ENCODE peak calls at places on chromosomes 2 and 18, in seven cellular contexts. Z is SK-N-SH, B is thoracic aorta, D is adrenal gland, G is HepG2, O is cardiac muscle cell, R is IMR-90. M is an unnamed sample.
A peak's percentile ranks its signal among the peaks of the same experiment; 100 is the strongest.

GRCh38 chr18:8260319-8260718 is 348.9 kb upstream of the RAB12 start:
- DNase-seq in D (no peak), R (peak; percentile 11), B (no peak), G (no peak), Z (no peak), O (peak; percentile 2), M (peak; percentile 16)

GRCh38 chr18:9380571-9381390 is 46.2 kb downstream of the TWSG1 start:
- DNase-seq in Z (no peak), B (no peak), D (no peak), R (peak; percentile 62), G (no peak), O (peak; percentile 59), M (no peak)

GRCh38 chr2:17398770-17399169 is 119.5 kb downstream of the RAD51AP2 start:
- DNase-seq in O (no peak), B (no peak), D (no peak), R (no peak), G (no peak), Z (no peak), M (no peak)

GRCh38 chr2:172927381-172928357 is 148.0 kb upstream of the MAP3K20 start:
- DNase-seq in O (peak; percentile 91), B (peak; percentile 12), R (peak; percentile 88), G (no peak), D (peak; percentile 74), Z (no peak), M (no peak)

GRCh38 chr18:55861266-55861665 is 273.3 kb upstream of the TCF4 start:
- DNase-seq in D (no peak), G (no peak), Z (no peak), O (peak; percentile 70), R (peak; percentile 60), B (no peak), M (no peak)

GRCh38 chr18:55425698-55426097 is 162.3 kb downstream of the TCF4 start:
- DNase-seq in R (no peak), B (no peak), O (no peak), G (no peak), Z (no peak), D (no peak), M (no peak)

GRCh38 chr2:11397513-11397912 is 53.1 kb upstream of the ROCK2 start:
- DNase-seq in R (no peak), D (no peak), B (no peak), G (no peak), O (no peak), Z (no peak), M (no peak)

GRCh38 chr2:39407516-39408296 is 29.4 kb downstream of the MAP4K3 start:
- DNase-seq in O (no peak), R (no peak), G (no peak), Z (no peak), D (no peak), B (no peak), M (no peak)

GRCh38 chr2:109736177-109736827 is 57.8 kb upstream of the RGPD5 start:
- DNase-seq in D (peak; percentile 75), G (peak; percentile 69), B (peak; percentile 18), R (peak; percentile 65), Z (peak; percentile 60), O (peak; percentile 80), M (peak; percentile 9)

GRCh38 chr18:54203914-54204313 is 20.6 kb downstream of the MBD2 start:
- DNase-seq in G (no peak), Z (no peak), O (no peak), B (no peak), D (no peak), R (no peak), M (no peak)

GRCh38 chr2:226733189-226733858 is 66.3 kb downstream of the IRS1 start:
- DNase-seq in R (no peak), Z (no peak), D (no peak), G (peak; percentile 98), O (peak; percentile 26), B (no peak), M (no peak)

GRCh38 chr2:23460228-23460627 is 75.2 kb downstream of the KLHL29 start:
- DNase-seq in O (peak; percentile 34), Z (no peak), G (no peak), R (peak; percentile 47), D (peak; percentile 27), B (no peak), M (no peak)

GRCh38 chr2:196955036-196955435 is 28.5 kb upstream of the PGAP1 start:
- DNase-seq in Z (no peak), O (no peak), B (no peak), G (no peak), R (no peak), D (no peak), M (no peak)

GRCh38 chr2:195842932-195843331 is 185.9 kb downstream of the SLC39A10 start:
- DNase-seq in D (no peak), O (no peak), B (no peak), Z (no peak), R (no peak), G (no peak), M (no peak)

GRCh38 chr2:124025349-124025720 is 248 bp downstream of the CNTNAP5 start:
- DNase-seq in O (no peak), G (no peak), B (no peak), D (no peak), R (no peak), Z (no peak), M (no peak)

GRCh38 chr2:98806266-98806697 is 75.3 kb upstream of the MGAT4A start:
- DNase-seq in R (no peak), D (peak; percentile 37), Z (peak; percentile 70), B (peak; percentile 53), O (peak; percentile 48), G (no peak), M (peak; percentile 35)

GRCh38 chr2:223235986-223236385 is 184.0 kb downstream of the KCNE4 start:
- DNase-seq in O (peak; percentile 5), B (no peak), D (no peak), R (no peak), Z (no peak), G (no peak), M (no peak)

GRCh38 chr2:218802595-218802994 is 20.6 kb downstream of the CYP27A1 start:
- DNase-seq in O (no peak), Z (no peak), B (no peak), D (no peak), R (no peak), G (no peak), M (no peak)

GRCh38 chr2:218799990-218800389 is 18.0 kb downstream of the CYP27A1 start:
- DNase-seq in D (no peak), G (no peak), B (no peak), O (no peak), Z (no peak), R (no peak), M (no peak)

GRCh38 chr2:218804817-218805216 is 22.9 kb downstream of the CYP27A1 start:
- DNase-seq in O (no peak), G (no peak), Z (no peak), R (no peak), D (no peak), B (no peak), M (no peak)

GRCh38 chr2:218796691-218797090 is 14.7 kb downstream of the CYP27A1 start:
- DNase-seq in Z (no peak), D (no peak), B (no peak), G (no peak), R (no peak), O (no peak), M (no peak)

DNA sequence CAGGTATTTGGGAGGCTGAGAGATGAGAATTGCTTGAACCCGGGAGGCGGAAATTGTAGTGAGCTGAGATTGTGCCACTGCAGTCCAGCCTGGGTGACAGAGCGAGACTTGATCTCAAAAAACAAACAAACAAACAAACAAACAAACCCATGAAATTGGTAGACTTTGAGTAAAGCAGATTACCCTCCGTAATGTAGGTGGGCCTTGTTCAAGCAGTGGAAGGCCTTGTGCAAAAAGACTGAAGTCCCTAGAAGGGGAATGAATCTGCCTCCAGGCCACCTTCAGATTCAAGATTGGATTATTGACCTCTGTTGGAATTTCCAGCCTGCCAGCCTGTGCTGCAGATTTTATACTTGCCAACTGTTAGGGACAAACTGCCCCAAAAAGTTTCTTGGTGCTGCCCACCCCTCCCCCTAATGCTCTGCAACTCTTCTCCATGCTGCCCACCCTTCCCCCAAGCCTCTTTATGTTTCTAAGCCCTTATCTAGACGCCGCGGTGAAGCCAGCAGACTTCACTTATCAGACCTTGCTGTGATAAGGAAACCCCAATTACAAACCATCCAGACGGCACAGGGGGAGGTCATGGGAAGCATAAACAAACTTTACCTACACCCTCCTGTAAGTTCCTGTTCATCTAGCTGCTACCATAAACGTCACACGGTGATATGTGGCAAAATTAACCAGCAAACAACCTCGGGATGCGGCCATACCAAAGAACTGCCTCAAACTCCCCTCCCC is 17.0 kb downstream of the CYP27A1 start:
- DNase-seq in B (no peak), Z (no peak), R (peak; percentile 38), O (peak; percentile 57), G (no peak), D (no peak), M (no peak)
- H3K36me3 ChIP-seq in B (no peaks in the 10 kb centered on the region), Z (no peaks in the 10 kb centered on the region), R (no peaks in the 10 kb centered on the region), O (no peaks in the 10 kb centered on the region), G (peaks cover 7% of the 10 kb centered on the region), D (no peaks in the 10 kb centered on the region), M (no peaks in the 10 kb centered on the region)

DNA sequence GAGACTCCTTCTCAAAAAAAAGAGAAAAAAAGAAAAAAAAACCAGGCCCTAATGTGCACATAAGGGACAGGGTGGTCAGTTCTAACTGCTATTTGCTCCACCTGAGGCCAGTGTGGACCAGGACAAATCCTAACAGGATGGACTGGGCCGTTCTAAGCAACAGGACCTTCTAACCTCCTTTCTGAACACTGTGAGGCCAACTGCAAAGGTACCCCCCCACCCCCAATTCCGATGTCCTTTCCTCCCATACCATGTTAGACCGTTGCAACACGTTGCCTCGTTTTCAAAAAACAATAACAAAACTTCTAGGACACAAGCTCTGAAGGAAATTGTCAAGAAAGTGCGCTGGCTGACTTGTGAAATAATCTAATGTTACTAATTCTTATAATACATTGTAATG is 1.2 kb downstream of the THAP4 start:
- DNase-seq in O (peak; percentile 33), Z (no peak), R (no peak), G (peak; percentile 28), D (no peak), B (no peak), M (no peak)
- H3K36me3 ChIP-seq in O (peaks cover 17% of the 10 kb centered on the region), Z (peaks cover 36% of the 10 kb centered on the region), R (peaks cover 27% of the 10 kb centered on the region), G (peaks cover 20% of the 10 kb centered on the region), D (no peaks in the 10 kb centered on the region), B (peaks cover 13% of the 10 kb centered on the region), M (peaks cover 6% of the 10 kb centered on the region)

DNA sequence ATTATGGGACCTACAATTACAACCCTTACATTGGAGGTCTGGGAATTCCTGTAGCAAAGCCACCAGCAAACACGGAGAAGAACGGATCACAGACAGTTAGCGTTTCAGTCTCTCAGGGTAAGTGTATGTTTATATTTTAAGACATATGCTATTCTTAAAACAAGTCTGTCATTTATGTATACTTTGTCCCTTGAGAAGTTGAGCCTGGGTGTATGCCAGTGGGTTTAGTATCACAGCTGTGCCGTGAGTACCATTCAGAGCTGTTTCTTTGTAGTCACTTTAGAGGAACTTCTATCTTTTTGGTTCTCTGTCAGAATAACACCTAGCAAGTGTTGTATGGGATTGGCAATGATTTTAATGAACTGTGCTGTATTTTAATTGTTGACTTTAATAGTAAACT is 125.6 kb downstream of the BIRC6 start:
- DNase-seq in O (no peak), R (peak; percentile 55), D (no peak), G (no peak), Z (no peak), B (no peak), M (no peak)
- H3K36me3 ChIP-seq in O (peaks cover 74% of the 10 kb centered on the region), R (peaks cover 38% of the 10 kb centered on the region), D (no peaks in the 10 kb centered on the region), G (peaks cover 28% of the 10 kb centered on the region), Z (peaks cover 73% of the 10 kb centered on the region), B (peaks cover 45% of the 10 kb centered on the region), M (no peaks in the 10 kb centered on the region)

DNA sequence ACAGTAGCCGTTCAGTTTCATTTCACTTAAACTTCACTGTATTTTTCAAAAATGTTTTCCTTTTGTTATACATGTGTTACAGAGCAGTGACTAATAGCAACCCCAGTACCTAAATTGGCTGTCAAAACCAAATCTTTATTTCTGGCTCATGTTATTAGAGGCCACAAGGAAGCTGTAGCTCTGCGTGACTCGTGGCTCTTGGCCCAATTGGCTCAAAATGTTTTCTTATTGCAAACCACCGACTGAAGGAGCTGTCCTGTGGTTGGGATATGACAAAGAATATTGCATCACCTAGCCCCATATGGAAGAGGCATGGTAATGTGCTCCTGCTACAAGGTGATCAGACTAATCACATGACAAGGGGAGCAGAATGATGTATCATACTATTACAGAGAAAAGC is 1058.6 kb downstream of the CBLN2 start:
- DNase-seq in B (no peak), G (no peak), Z (no peak), O (peak; percentile 42), D (no peak), R (no peak), M (peak; percentile 44)
- H3K36me3 ChIP-seq in B (no peaks in the 10 kb centered on the region), G (no peaks in the 10 kb centered on the region), Z (no peaks in the 10 kb centered on the region), O (no peaks in the 10 kb centered on the region), D (no peaks in the 10 kb centered on the region), R (no peaks in the 10 kb centered on the region), M (no peaks in the 10 kb centered on the region)